ENCODE peak calls at places on chromosomes 12 and 14, in nine cellular contexts. D, L, N, B, Z, I, K, Y and U are unnamed samples.

GRCh38 chr12:69991683-69992297 is 166.8 kb downstream of the MYRFL start:
- DNase-seq in Z (no peak), I (no peak), B (no peak), K (no peak), L (no peak), N (no peak), Y (no peak), D (no peak), U (no peak)

GRCh38 chr14:58572092-58572853 is 65.5 kb upstream of the DACT1 start:
- DNase-seq in Y (peak), L (no peak), I (peak), D (no peak), B (no peak), Z (no peak), K (no peak), N (no peak), U (no peak)

GRCh38 chr12:3752741-3753486 is at the start of gene CRACR2A:
- DNase-seq in Y (peak), I (peak), B (no peak), N (no peak), D (peak), Z (peak), K (no peak), L (peak), U (no peak)

GRCh38 chr12:10919809-10920208 is 9.2 kb upstream of the PRH2 start:
- DNase-seq in I (no peak), D (no peak), N (no peak), K (no peak), L (no peak), Z (no peak), Y (no peak), B (no peak), U (no peak)

GRCh38 chr12:10717410-10717809 is 5.7 kb downstream of the YBX3 start:
- DNase-seq in N (no peak), D (no peak), Z (peak), K (no peak), L (no peak), I (no peak), Y (peak), B (no peak), U (peak)

GRCh38 chr14:61322011-61322798 is 826 bp downstream of the PRKCH start:
- DNase-seq in L (peak), D (peak), B (no peak), Y (no peak), N (peak), K (no peak), Z (no peak), I (peak), U (no peak)

GRCh38 chr14:51929156-51929555 is 60.2 kb upstream of the RTRAF start:
- DNase-seq in I (no peak), D (no peak), Z (no peak), L (no peak), N (no peak), K (no peak), Y (peak), B (no peak), U (no peak)

GRCh38 chr12:6316921-6317692 is 6.6 kb downstream of the PLEKHG6 start:
- DNase-seq in L (peak), K (no peak), I (no peak), D (no peak), Z (no peak), N (no peak), Y (no peak), B (no peak), U (no peak)

GRCh38 chr12:85630851-85631250 is 205.4 kb downstream of the RASSF9 start:
- DNase-seq in N (no peak), K (no peak), I (no peak), D (no peak), Y (peak), Z (no peak), L (no peak), B (no peak), U (no peak)

GRCh38 chr14:39447155-39447554 is 14.9 kb upstream of the FBXO33 start:
- DNase-seq in Y (no peak), Z (no peak), L (no peak), I (no peak), K (no peak), B (no peak), D (no peak), N (no peak), U (no peak)

GRCh38 chr12:85626782-85627171 is 209.4 kb downstream of the RASSF9 start:
- DNase-seq in N (no peak), K (no peak), I (no peak), Y (no peak), Z (no peak), D (no peak), B (no peak), L (no peak), U (no peak)

GRCh38 chr12:40451661-40452060 is 226.9 kb downstream of the LRRK2 start:
- DNase-seq in D (no peak), I (no peak), L (no peak), Y (no peak), N (no peak), K (no peak), Z (no peak), B (no peak), U (no peak)

GRCh38 chr12:46439793-46440511 is 67.4 kb upstream of the SLC38A2 start:
- DNase-seq in D (no peak), B (no peak), Z (no peak), L (no peak), Y (peak), N (no peak), K (no peak), I (no peak), U (no peak)

GRCh38 chr12:115938794-115939377 is 338.6 kb downstream of the MED13L start:
- DNase-seq in N (no peak), B (no peak), L (no peak), Z (no peak), D (no peak), Y (no peak), K (no peak), I (no peak), U (no peak)

GRCh38 chr12:43861015-43861846 is 25.4 kb downstream of the TMEM117 start:
- DNase-seq in Z (no peak), B (no peak), K (no peak), Y (peak), D (no peak), N (no peak), I (no peak), L (no peak), U (no peak)

GRCh38 chr14:99724196-99724891 is 40.2 kb downstream of the CYP46A1 start:
- DNase-seq in I (no peak), D (no peak), Z (no peak), L (peak), Y (peak), B (no peak), K (no peak), N (no peak), U (no peak)

GRCh38 chr12:120012067-120012621 is 23.1 kb downstream of the BICDL1 start:
- DNase-seq in Z (no peak), N (no peak), K (no peak), L (no peak), Y (peak), D (no peak), I (no peak), B (no peak), U (peak)

GRCh38 chr12:41055875-41056577 is 132.1 kb upstream of the PDZRN4 start:
- DNase-seq in Y (peak), D (no peak), Z (no peak), N (no peak), L (no peak), K (no peak), B (no peak), I (no peak), U (no peak)

GRCh38 chr14:20429801-20430669 is 5.9 kb downstream of the KLHL33 start:
- DNase-seq in B (no peak), I (no peak), L (peak), N (no peak), K (no peak), D (no peak), Z (no peak), Y (no peak), U (no peak)

GRCh38 chr12:12247584-12247983 is 19.3 kb downstream of the LRP6 start:
- DNase-seq in Z (no peak), K (no peak), L (no peak), B (no peak), I (no peak), Y (peak), D (no peak), N (no peak), U (no peak)

GRCh38 chr14:93200553-93200952 is 6.3 kb downstream of the GON7 start:
- DNase-seq in K (no peak), N (no peak), Y (no peak), D (no peak), L (no peak), Z (no peak), B (no peak), I (no peak), U (no peak)

GRCh38 chr14:74945852-74946658 is 9.3 kb downstream of the PGF start:
- DNase-seq in Y (peak), L (no peak), Z (peak), B (no peak), I (peak), N (no peak), D (peak), K (no peak), U (no peak)

GRCh38 chr14:23322568-23323517 is 1.6 kb downstream of the PABPN1 start:
- DNase-seq in Z (no peak), I (no peak), Y (no peak), K (no peak), D (no peak), B (no peak), N (no peak), L (no peak), U (no peak)

GRCh38 chr12:30626847-30627246 is 68.8 kb downstream of the IPO8 start:
- DNase-seq in I (no peak), Z (no peak), Y (no peak), D (no peak), N (no peak), L (no peak), K (no peak), B (no peak), U (no peak)

GRCh38 chr12:49643961-49644619 is 20.7 kb downstream of the PRPF40B start:
- DNase-seq in L (peak), N (no peak), I (no peak), D (no peak), Y (no peak), Z (no peak), K (no peak), B (no peak), U (no peak)

GRCh38 chr12:68833508-68833907 is 25.5 kb downstream of the MDM2 start:
- DNase-seq in K (no peak), D (no peak), N (no peak), Z (no peak), B (no peak), L (no peak), Y (no peak), I (no peak), U (no peak)
- H3K27ac ChIP-seq in K (no peak), D (no peak), N (no peak), Z (no peak), B (no peak), L (no peak), Y (no peak), I (no peak), U (no peak)

GRCh38 chr14:68013326-68013725 is 193.7 kb downstream of the RAD51B start:
- DNase-seq in L (no peak), B (no peak), D (no peak), K (no peak), I (no peak), Y (no peak), Z (no peak), N (no peak), U (no peak)
- H3K27ac ChIP-seq in L (no peak), B (no peak), D (no peak), K (peak), I (no peak), Y (no peak), Z (no peak), N (no peak), U (no peak)

DNA sequence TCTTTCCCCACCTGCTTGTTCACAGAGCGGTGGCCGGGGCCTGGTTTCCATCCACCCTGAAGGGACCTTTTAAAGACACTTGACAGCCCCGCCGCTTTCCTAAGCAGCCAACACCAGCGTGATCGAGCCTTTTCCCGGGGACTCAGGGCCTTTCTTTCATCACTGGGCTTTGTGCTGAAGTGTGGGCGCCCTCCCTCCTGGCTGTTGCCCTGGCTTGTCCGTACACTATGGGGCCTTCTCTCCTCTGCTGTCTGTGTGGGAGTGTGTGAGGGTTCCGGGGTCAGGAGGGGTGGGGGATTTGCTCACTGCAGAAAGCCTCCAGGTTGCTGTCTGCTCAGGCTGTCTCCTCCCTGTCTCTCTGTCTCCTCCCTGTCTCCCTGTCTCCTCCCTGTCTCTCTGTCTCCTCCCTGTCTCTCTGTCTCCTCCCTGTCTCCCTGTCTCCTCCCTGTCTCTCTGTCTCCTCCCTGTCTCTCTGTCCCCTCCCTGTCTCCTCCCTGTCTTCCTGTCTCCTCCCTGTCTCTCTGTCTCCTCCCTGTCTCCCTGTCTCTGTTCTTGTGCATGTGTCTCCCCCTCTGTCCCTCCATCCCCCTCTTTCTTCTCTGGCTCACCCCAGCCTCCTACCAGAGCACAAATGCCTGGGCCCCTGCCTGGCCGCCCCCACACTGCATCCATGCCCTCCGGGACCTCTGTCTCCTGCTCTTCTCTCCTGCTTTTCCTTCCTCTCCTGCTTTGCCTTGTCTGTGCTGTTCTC is 64.7 kb downstream of the CCDC92 start:
- DNase-seq in K (no peak), I (peak), D (no peak), N (no peak), L (peak), Z (no peak), B (no peak), Y (no peak), U (no peak)
- H3K27ac ChIP-seq in K (no peak), I (peak), D (no peak), N (peak), L (no peak), Z (no peak), B (no peak), Y (no peak), U (no peak)

DNA sequence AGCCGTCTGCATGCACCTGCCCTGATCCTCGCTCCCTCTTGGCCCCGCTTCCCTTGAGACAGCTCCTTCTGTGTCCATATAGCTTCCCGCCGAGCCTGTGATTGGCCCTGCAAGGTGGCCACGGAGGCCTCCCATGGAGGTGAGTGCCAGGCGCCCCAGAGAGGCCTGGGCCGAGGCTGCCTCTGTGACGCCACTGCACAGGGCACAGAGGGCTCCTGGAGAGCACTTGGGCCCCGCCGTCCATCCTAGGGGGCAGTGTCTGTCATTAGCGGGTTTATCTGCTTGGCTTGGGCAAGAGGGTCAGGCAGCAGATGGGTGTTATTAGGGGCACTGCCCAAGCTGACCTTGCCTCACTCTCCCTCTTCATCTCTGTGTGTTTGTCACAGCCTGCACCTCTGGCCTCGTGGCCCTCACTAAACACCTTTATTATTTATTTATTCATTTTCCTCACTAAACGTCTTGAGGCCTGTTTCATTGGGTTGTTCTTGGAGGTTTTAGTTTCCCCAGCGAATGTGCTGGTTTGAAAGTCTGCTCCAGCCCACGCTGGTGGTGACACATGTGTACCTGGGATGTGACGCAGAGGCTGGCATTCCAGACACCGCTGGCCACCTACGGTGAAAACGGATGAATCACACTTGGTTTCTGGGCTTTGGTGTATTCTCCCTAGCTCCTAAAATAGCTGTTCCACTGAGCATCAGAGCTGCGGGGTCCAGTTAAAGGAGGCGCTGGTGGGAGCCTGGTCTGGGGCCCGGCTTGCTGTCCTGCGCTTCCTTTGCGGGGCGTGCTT is 5.9 kb downstream of the ZFYVE21 start:
- DNase-seq in Y (peak), N (no peak), L (no peak), I (no peak), D (no peak), Z (no peak), B (no peak), K (no peak), U (peak)
- H3K27ac ChIP-seq in Y (no peak), N (no peak), L (no peak), I (no peak), D (no peak), Z (no peak), B (peak), K (no peak), U (no peak)

DNA sequence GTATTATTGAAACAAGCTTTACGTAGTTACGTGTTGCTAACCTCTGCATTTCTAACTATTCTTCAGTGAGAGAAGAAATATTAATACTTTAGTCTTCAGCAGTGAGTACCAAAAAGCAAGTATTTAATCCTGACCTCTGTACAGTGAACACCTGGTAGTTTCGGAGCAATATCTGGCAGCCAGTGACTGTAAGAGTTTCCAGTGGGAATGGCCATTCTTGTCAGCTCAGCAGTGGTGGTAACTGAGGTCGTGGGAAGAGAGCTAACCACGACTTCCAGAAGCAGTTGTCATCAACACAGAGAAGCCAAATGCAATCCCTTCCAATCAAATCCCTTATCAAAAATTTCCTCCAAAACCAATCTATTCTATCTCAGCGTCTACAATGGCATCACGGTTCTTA is 1500.2 kb upstream of the FLRT2 start:
- DNase-seq in Z (peak), I (no peak), N (no peak), L (no peak), Y (no peak), B (no peak), K (no peak), D (no peak), U (no peak)
- H3K27ac ChIP-seq in Z (no peak), I (no peak), N (no peak), L (no peak), Y (no peak), B (no peak), K (no peak), D (no peak), U (no peak)

GRCh38 chr14:89721330-89721729 is 233.2 kb downstream of the EFCAB11 start:
- DNase-seq in N (no peak), Z (no peak), D (no peak), Y (no peak), K (no peak), L (no peak), I (no peak), B (no peak), U (no peak)

GRCh38 chr14:89720741-89721315 is 233.7 kb downstream of the EFCAB11 start:
- DNase-seq in I (no peak), K (no peak), L (no peak), Z (no peak), B (no peak), N (no peak), D (peak), Y (no peak), U (no peak)

GRCh38 chr14:89719371-89720075 is 235.0 kb downstream of the EFCAB11 start:
- DNase-seq in D (no peak), K (no peak), Z (no peak), N (no peak), L (no peak), Y (no peak), B (no peak), I (no peak), U (no peak)

GRCh38 chr14:89721991-89722390 is 232.5 kb downstream of the EFCAB11 start:
- DNase-seq in Y (no peak), K (no peak), L (no peak), B (no peak), N (no peak), D (no peak), I (no peak), Z (no peak), U (no peak)

GRCh38 chr14:89720076-89720687 is 234.3 kb downstream of the EFCAB11 start:
- DNase-seq in Z (no peak), Y (no peak), B (no peak), L (no peak), D (no peak), I (no peak), N (no peak), K (no peak), U (no peak)
- H3K27ac ChIP-seq in Z (no peak), Y (no peak), B (no peak), L (no peak), D (no peak), I (no peak), N (no peak), K (no peak), U (no peak)

GRCh38 chr12:93237235-93237915 is 140.3 kb upstream of the NUDT4 start:
- DNase-seq in Z (no peak), K (no peak), B (no peak), L (peak), I (no peak), Y (no peak), N (no peak), D (peak), U (no peak)
- H3K27ac ChIP-seq in Z (no peak), K (no peak), B (no peak), L (no peak), I (no peak), Y (no peak), N (no peak), D (no peak), U (no peak)